ENCODE peak calls at places on chromosomes 5 and 9, in six cellular contexts. P is epithelial cell of esophagus, G is astrocyte of the spinal cord, L is sigmoid colon, Y is Peyer's patch, I is prostate gland. Q is an unnamed sample.

GRCh38 chr9:84343111-84343521 is 2.6 kb upstream of the SLC28A3 start:
- DNase-seq in P (peak; percentile 63), G (peak; percentile 28), L (no peak), Y (no peak), I (no peak), Q (no peak)

GRCh38 chr5:141853895-141854626 is 24.1 kb downstream of the PCDH1 start:
- DNase-seq in P (no peak), G (no peak), L (no peak), Y (no peak), I (no peak), Q (no peak)

GRCh38 chr5:1020461-1020961 is 11.9 kb downstream of the NKD2 start:
- DNase-seq in P (no peak), G (no peak), L (peak; percentile 48), Y (no peak), I (no peak), Q (no peak)

GRCh38 chr9:110320651-110321050 is 17.0 kb downstream of the TXNDC8 start:
- DNase-seq in P (no peak), G (peak; percentile 0), L (no peak), Y (no peak), I (no peak), Q (no peak)

GRCh38 chr5:163504091-163504931 is 1.1 kb upstream of the MAT2B start:
- DNase-seq in P (peak; percentile 38), G (peak; percentile 78), L (peak; percentile 76), Y (peak; percentile 56), I (peak; percentile 43), Q (no peak)

GRCh38 chr5:100828071-100828689 is 74.9 kb downstream of the ST8SIA4 start:
- DNase-seq in P (no peak), G (peak; percentile 18), L (peak; percentile 26), Y (no peak), I (no peak), Q (no peak)

GRCh38 chr5:177194278-177194677 is 60.7 kb downstream of the NSD1 start:
- DNase-seq in P (peak; percentile 91), G (peak; percentile 83), L (no peak), Y (no peak), I (no peak), Q (no peak)

GRCh38 chr5:109298794-109299193 is 111.0 kb downstream of the PJA2 start:
- DNase-seq in P (no peak), G (no peak), L (no peak), Y (no peak), I (no peak), Q (no peak)

GRCh38 chr5:172903790-172904189 is 55.4 kb upstream of the RPL26L1 start:
- DNase-seq in P (peak; percentile 98), G (peak; percentile 94), L (peak; percentile 88), Y (no peak), I (peak; percentile 68), Q (peak; percentile 40)

GRCh38 chr5:116272281-116272941 is 187.6 kb downstream of the COMMD10 start:
- DNase-seq in P (no peak), G (no peak), L (no peak), Y (no peak), I (no peak), Q (no peak)

GRCh38 chr9:121699271-121700164 is 48.1 kb downstream of the DAB2IP start:
- DNase-seq in P (peak; percentile 50), G (peak; percentile 52), L (peak; percentile 84), Y (peak; percentile 70), I (no peak), Q (no peak)

GRCh38 chr9:114250235-114250568 is 72.7 kb upstream of the ORM1 start:
- DNase-seq in P (no peak), G (peak; percentile 87), L (peak; percentile 93), Y (no peak), I (peak; percentile 87), Q (peak; percentile 38)

GRCh38 chr9:118446962-118447490 is 742.8 kb downstream of the TLR4 start:
- DNase-seq in P (no peak), G (no peak), L (no peak), Y (no peak), I (no peak), Q (no peak)

GRCh38 chr5:151051931-151052608 is 28.8 kb downstream of the TNIP1 start:
- DNase-seq in P (no peak), G (no peak), L (no peak), Y (no peak), I (no peak), Q (no peak)

GRCh38 chr5:151051066-151051930 is 29.5 kb downstream of the TNIP1 start:
- DNase-seq in P (peak; percentile 69), G (peak; percentile 78), L (peak; percentile 92), Y (peak; percentile 82), I (peak; percentile 68), Q (peak; percentile 19)

GRCh38 chr5:151052834-151053233 is 28.0 kb downstream of the TNIP1 start:
- DNase-seq in P (no peak), G (no peak), L (no peak), Y (no peak), I (no peak), Q (no peak)

GRCh38 chr5:151047814-151048425 is 27.5 kb downstream of the GPX3 start:
- DNase-seq in P (peak; percentile 42), G (no peak), L (no peak), Y (no peak), I (no peak), Q (no peak)

GRCh38 chr5:151048526-151048925 is 28.1 kb downstream of the GPX3 start:
- DNase-seq in P (peak; percentile 34), G (no peak), L (no peak), Y (no peak), I (no peak), Q (no peak)
- TF ChIP-seq CTCF in P (peak; percentile 49), G (peak; percentile 43), L (no peak), Y (peak; percentile 41), I (no peak), Q (peak; percentile 44)

DNA sequence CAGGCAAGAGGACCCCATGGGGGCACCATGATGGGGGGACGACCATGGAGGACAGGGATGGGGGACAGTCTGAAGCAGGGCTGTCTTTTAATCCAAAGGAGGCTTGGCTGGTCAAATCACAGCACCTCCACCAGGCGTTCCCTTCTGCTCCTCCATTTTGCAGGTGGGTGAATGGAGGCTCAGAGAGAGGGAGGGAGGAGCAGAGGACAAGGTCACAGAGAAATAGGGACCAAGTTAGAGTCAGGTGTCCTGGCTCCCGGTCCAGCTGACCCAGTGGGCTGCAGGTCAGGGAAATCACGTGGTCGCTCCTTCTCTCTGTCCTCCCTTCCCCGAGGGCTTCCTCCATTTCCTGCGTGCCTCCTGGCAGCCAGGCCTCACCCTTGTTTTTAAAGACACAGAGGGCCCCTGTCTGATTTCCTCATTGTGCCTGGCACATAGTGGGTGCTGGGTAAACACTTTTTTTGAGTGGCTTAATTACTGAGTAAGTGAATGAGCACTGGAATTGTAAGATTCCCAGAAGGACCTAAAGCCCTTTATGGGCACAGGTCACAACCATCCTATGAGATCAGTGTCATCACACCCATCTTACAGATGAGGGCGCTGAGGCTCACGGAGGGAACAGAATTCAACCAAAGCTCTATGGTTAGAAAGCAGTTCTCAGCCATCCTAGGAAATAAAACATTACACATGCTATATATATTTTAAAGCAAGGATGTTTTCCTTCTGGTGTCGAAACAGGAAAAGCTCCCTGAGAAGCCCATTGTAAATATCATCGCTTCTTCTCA is 156.2 kb upstream of the SMIM23 start:
- DNase-seq in P (peak; percentile 8), G (no peak), L (peak; percentile 41), Y (no peak), I (no peak), Q (no peak)
- H3K4me3 ChIP-seq in P (no peak overlapping the region), G (no peak overlapping the region), L (no peak overlapping the region), Y (no peak overlapping the region), I (no peak overlapping the region), Q (no peak overlapping the region)

DNA sequence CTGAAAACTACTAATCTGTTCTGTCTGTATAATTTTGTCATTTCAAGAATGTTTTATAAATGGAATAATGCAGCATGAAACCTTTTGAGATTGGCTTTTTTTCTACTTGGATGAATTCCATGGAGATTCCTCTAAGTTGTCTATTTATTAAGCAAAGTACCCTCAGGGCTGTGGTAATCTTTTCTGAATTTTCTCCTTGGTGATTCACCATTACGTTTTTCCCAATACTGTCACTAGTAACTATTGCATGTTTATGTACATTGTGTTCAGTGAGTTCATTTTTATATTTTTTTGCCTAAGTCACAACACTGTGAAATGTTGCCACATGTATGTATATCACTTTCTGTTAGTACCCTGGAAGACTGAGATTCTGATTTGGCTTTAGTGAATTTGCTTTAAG is 177.0 kb upstream of the GRIN3A start:
- DNase-seq in P (peak; percentile 15), G (no peak), L (no peak), Y (no peak), I (no peak), Q (no peak)
- TF ChIP-seq CTCF in P (no peak), G (no peak), L (no peak), Y (no peak), I (no peak), Q (no peak)

GRCh38 chr5:150797384-150797783 is 18.8 kb downstream of the SMIM3 start:
- DNase-seq in P (no peak), G (no peak), L (no peak), Y (no peak), I (no peak), Q (no peak)

GRCh38 chr5:150804388-150804787 is 25.8 kb downstream of the SMIM3 start:
- DNase-seq in P (no peak), G (no peak), L (no peak), Y (no peak), I (no peak), Q (no peak)

GRCh38 chr5:150801117-150801927 is 22.8 kb downstream of the SMIM3 start:
- DNase-seq in P (peak; percentile 78), G (peak; percentile 85), L (no peak), Y (no peak), I (peak; percentile 41), Q (peak; percentile 67)
- H3K4me3 ChIP-seq in P (peak overlapping the region; percentile 40), G (peak overlapping the region; percentile 25), L (peak overlapping the region; percentile 20), Y (peak overlapping the region; percentile 44), I (peak overlapping the region; percentile 21), Q (peak overlapping the region; percentile 28)

DNA sequence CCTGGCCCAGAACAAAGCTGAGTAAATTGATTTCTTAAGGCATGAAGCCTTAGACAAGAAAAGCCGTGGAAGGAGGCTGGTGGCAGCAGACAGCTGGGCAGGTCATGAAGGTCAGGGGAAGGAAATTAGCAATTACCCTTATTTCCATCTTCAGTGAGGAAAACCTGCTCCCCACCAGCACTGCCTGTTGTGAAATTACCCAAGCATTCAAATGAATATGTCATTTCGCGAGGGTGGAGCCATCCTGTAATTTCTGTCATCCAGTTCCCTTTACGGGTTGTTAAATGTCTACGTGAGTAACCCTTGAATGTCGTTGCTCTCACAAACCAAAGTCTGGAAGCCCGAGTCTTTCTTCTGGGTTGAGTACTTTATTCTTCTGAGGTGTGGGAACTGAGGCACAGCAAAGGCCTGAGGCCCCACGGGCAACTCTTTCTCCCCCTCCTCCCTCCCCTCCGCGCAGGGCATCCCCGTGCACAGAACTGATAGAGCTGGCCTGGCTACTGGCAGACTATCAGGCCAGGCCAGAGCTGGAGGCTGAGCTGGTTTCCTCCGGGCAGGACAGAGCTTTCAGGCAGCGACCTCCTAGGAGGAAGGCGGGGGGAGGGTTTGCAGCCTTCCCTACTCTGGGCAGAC is 22.0 kb upstream of the AK3 start:
- DNase-seq in P (peak; percentile 35), G (peak; percentile 25), L (peak; percentile 67), Y (no peak), I (no peak), Q (no peak)
- TF ChIP-seq CTCF in P (no peak), G (no peak), L (no peak), Y (no peak), I (no peak), Q (no peak)

DNA sequence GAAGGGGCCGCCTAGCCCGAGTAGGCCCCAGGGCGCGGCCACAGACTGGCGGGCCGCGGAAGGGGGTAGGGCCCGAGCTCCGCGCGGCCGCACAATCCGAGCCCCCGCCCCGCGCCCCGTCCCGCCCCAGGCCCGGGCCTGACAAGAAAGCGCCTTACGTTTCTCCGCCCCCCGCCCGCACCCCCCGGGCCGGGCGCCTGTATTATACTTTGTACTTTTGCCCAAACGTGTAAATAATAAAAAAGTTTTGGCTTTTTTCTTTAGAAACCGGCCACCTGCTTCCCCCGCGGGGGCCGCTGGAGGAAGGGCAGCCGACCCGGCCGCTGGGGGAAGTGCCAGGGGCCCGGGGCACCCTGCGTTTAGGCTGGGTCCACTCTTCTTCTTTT is 2.6 kb downstream of the TLX3 start:
- DNase-seq in P (no peak), G (no peak), L (no peak), Y (no peak), I (no peak), Q (no peak)
- H3K4me3 ChIP-seq in P (no peak overlapping the region), G (no peak overlapping the region), L (no peak overlapping the region), Y (peak overlapping the region; percentile 32), I (no peak overlapping the region), Q (no peak overlapping the region)